ENCODE peak calls at places on chromosomes 11 and 22, in eight cellular contexts. One of them, this sample, is unnamed.

GRCh38 chr22:36566720-36567119 is 37.8 kb upstream of the EIF3D start:
- DNase-seq in stimulated activated CD4-positive, alpha-beta T cell treated with anti-CD3 and anti-CD28 coated beads, Interleukin-2, amount 100 ng/mL, for 48 hours: no peak
- DNase-seq in adrenal gland: no peak
- DNase-seq in WERI-Rb-1: no peak
- DNase-seq in transverse colon: no peak
- DNase-seq in progenitor cell of endocrine pancreas: no peak
- DNase-seq in stimulated activated naive CD4-positive, alpha-beta T cell: no peak
- DNase-seq in H9: no peak
- DNase-seq in this sample: no peak

GRCh38 chr11:75582461-75582934 is 20.4 kb downstream of the SERPINH1 start:
- DNase-seq in stimulated activated CD4-positive, alpha-beta T cell treated with anti-CD3 and anti-CD28 coated beads, Interleukin-2, amount 100 ng/mL, for 48 hours: no peak
- DNase-seq in adrenal gland: no peak
- DNase-seq in WERI-Rb-1: no peak
- DNase-seq in transverse colon: no peak
- DNase-seq in progenitor cell of endocrine pancreas: no peak
- DNase-seq in stimulated activated naive CD4-positive, alpha-beta T cell: no peak
- DNase-seq in H9: no peak
- DNase-seq in this sample: no peak

GRCh38 chr11:74463216-74463615 is 4.1 kb downstream of the KCNE3 start:
- DNase-seq in stimulated activated CD4-positive, alpha-beta T cell treated with anti-CD3 and anti-CD28 coated beads, Interleukin-2, amount 100 ng/mL, for 48 hours: no peak
- DNase-seq in adrenal gland: no peak
- DNase-seq in WERI-Rb-1: no peak
- DNase-seq in transverse colon: no peak
- DNase-seq in progenitor cell of endocrine pancreas: no peak
- DNase-seq in stimulated activated naive CD4-positive, alpha-beta T cell: no peak
- DNase-seq in H9: no peak
- DNase-seq in this sample: peak; percentile 22

GRCh38 chr11:11535611-11536010 is 86.2 kb downstream of the GALNT18 start:
- DNase-seq in stimulated activated CD4-positive, alpha-beta T cell treated with anti-CD3 and anti-CD28 coated beads, Interleukin-2, amount 100 ng/mL, for 48 hours: no peak
- DNase-seq in adrenal gland: peak; percentile 16
- DNase-seq in WERI-Rb-1: no peak
- DNase-seq in transverse colon: no peak
- DNase-seq in progenitor cell of endocrine pancreas: no peak
- DNase-seq in stimulated activated naive CD4-positive, alpha-beta T cell: no peak
- DNase-seq in H9: peak; percentile 41
- DNase-seq in this sample: no peak

GRCh38 chr11:75893202-75893601 is 78.2 kb downstream of the UVRAG start:
- DNase-seq in stimulated activated CD4-positive, alpha-beta T cell treated with anti-CD3 and anti-CD28 coated beads, Interleukin-2, amount 100 ng/mL, for 48 hours: no peak
- DNase-seq in adrenal gland: no peak
- DNase-seq in WERI-Rb-1: no peak
- DNase-seq in transverse colon: no peak
- DNase-seq in progenitor cell of endocrine pancreas: no peak
- DNase-seq in stimulated activated naive CD4-positive, alpha-beta T cell: no peak
- DNase-seq in H9: no peak
- DNase-seq in this sample: no peak

GRCh38 chr22:25452116-25452700 is 112.3 kb upstream of the GRK3 start:
- DNase-seq in stimulated activated CD4-positive, alpha-beta T cell treated with anti-CD3 and anti-CD28 coated beads, Interleukin-2, amount 100 ng/mL, for 48 hours: no peak
- DNase-seq in adrenal gland: no peak
- DNase-seq in WERI-Rb-1: no peak
- DNase-seq in transverse colon: no peak
- DNase-seq in progenitor cell of endocrine pancreas: no peak
- DNase-seq in stimulated activated naive CD4-positive, alpha-beta T cell: no peak
- DNase-seq in H9: no peak
- DNase-seq in this sample: peak; percentile 17

GRCh38 chr22:43921361-43921760 is 2.2 kb upstream of the PNPLA3 start:
- DNase-seq in stimulated activated CD4-positive, alpha-beta T cell treated with anti-CD3 and anti-CD28 coated beads, Interleukin-2, amount 100 ng/mL, for 48 hours: no peak
- DNase-seq in adrenal gland: peak; percentile 87
- DNase-seq in WERI-Rb-1: no peak
- DNase-seq in transverse colon: no peak
- DNase-seq in progenitor cell of endocrine pancreas: no peak
- DNase-seq in stimulated activated naive CD4-positive, alpha-beta T cell: no peak
- DNase-seq in H9: no peak
- DNase-seq in this sample: peak; percentile 76

GRCh38 chr11:3157381-3158130 is 7.6 kb downstream of the OSBPL5 start:
- DNase-seq in stimulated activated CD4-positive, alpha-beta T cell treated with anti-CD3 and anti-CD28 coated beads, Interleukin-2, amount 100 ng/mL, for 48 hours: no peak
- DNase-seq in adrenal gland: no peak
- DNase-seq in WERI-Rb-1: no peak
- DNase-seq in transverse colon: no peak
- DNase-seq in progenitor cell of endocrine pancreas: no peak
- DNase-seq in stimulated activated naive CD4-positive, alpha-beta T cell: no peak
- DNase-seq in H9: no peak
- DNase-seq in this sample: no peak

GRCh38 chr11:113263458-113264095 is 50.8 kb upstream of the TTC12 start:
- DNase-seq in stimulated activated CD4-positive, alpha-beta T cell treated with anti-CD3 and anti-CD28 coated beads, Interleukin-2, amount 100 ng/mL, for 48 hours: no peak
- DNase-seq in adrenal gland: no peak
- DNase-seq in WERI-Rb-1: no peak
- DNase-seq in transverse colon: no peak
- DNase-seq in progenitor cell of endocrine pancreas: no peak
- DNase-seq in stimulated activated naive CD4-positive, alpha-beta T cell: no peak
- DNase-seq in H9: no peak
- DNase-seq in this sample: no peak